ENCODE peak calls at places on chromosomes 3 and 15, in six cellular contexts. J is neural progenitor cell, Y is endothelial cell of umbilical vein, E is pancreas, S is IMR-90, Z is lower lobe of right lung. Q is an unnamed sample. For H3K36me3 and H3K27me3, the result is how much of the 10 kb centered on the place peaks cover.

GRCh38 chr15:70091649-70092461 is 5.9 kb downstream of the TLE3 start:
- DNase-seq in Z (no peak), J (no peak), E (peak), Y (peak), S (no peak), Q (peak)

GRCh38 chr3:29137601-29138000 is 143.3 kb upstream of the RBMS3 start:
- DNase-seq in S (no peak), Z (no peak), Y (no peak), J (no peak), E (no peak), Q (no peak)

GRCh38 chr15:88649286-88649733 is 10.5 kb downstream of the ISG20 start:
- DNase-seq in E (no peak), S (peak), J (no peak), Z (no peak), Y (peak), Q (no peak)

GRCh38 chr15:22262613-22263020 is 182.3 kb downstream of the OR4M2 start:
- DNase-seq in Z (peak), E (no peak), S (no peak), Y (no peak), J (no peak), Q (peak)

GRCh38 chr15:77012117-77012712 is 17.3 kb downstream of the PSTPIP1 start:
- DNase-seq in J (no peak), S (no peak), E (no peak), Y (no peak), Z (no peak), Q (no peak)

GRCh38 chr3:95407709-95408463 is 1345.0 kb downstream of the NSUN3 start:
- DNase-seq in Z (no peak), S (no peak), J (no peak), E (no peak), Y (no peak), Q (no peak)

GRCh38 chr3:172735014-172735413 is 15.5 kb upstream of the ECT2 start:
- DNase-seq in Y (no peak), S (no peak), Z (no peak), J (no peak), E (no peak), Q (no peak)

GRCh38 chr3:185778069-185778468 is 46.8 kb downstream of the IGF2BP2 start:
- DNase-seq in S (no peak), Z (no peak), E (no peak), Y (no peak), J (no peak), Q (no peak)

GRCh38 chr3:40173291-40173710 is 136.2 kb upstream of the EIF1B start:
- DNase-seq in J (no peak), E (no peak), Y (peak), S (no peak), Z (no peak), Q (no peak)

GRCh38 chr15:77017091-77017660 is 22.2 kb downstream of the PSTPIP1 start:
- DNase-seq in Z (no peak), J (no peak), Y (no peak), E (no peak), S (no peak), Q (peak)

GRCh38 chr3:113745273-113746068 is 578 bp downstream of the NAA50 start:
- DNase-seq in J (peak), Y (peak), Z (peak), S (peak), E (peak), Q (peak)

GRCh38 chr15:94079459-94079858 is 151.9 kb upstream of the MCTP2 start:
- DNase-seq in J (no peak), S (no peak), E (no peak), Y (no peak), Z (no peak), Q (no peak)

GRCh38 chr3:165635791-165636681 is 201.2 kb downstream of the BCHE start:
- DNase-seq in S (peak), E (no peak), Y (no peak), Z (no peak), J (no peak), Q (peak)

GRCh38 chr3:46186856-46187700 is 21.0 kb downstream of the CCR1 start:
- DNase-seq in Z (no peak), S (no peak), J (no peak), Y (no peak), E (no peak), Q (no peak)

GRCh38 chr3:41848745-41849574 is 112.9 kb downstream of the ULK4 start:
- DNase-seq in Y (no peak), S (no peak), E (no peak), J (no peak), Z (no peak), Q (no peak)

GRCh38 chr3:187334904-187335303 is 33.3 kb upstream of the RTP4 start:
- DNase-seq in Z (no peak), Y (no peak), S (no peak), J (no peak), E (no peak), Q (no peak)

GRCh38 chr3:170531054-170531453 is 54.8 kb downstream of the SLC7A14 start:
- DNase-seq in S (no peak), Y (no peak), Z (no peak), E (no peak), J (no peak), Q (no peak)

GRCh38 chr3:28286595-28286994 is 45.2 kb downstream of the CMC1 start:
- DNase-seq in E (no peak), S (peak), Y (peak), J (peak), Z (no peak), Q (peak)

DNA sequence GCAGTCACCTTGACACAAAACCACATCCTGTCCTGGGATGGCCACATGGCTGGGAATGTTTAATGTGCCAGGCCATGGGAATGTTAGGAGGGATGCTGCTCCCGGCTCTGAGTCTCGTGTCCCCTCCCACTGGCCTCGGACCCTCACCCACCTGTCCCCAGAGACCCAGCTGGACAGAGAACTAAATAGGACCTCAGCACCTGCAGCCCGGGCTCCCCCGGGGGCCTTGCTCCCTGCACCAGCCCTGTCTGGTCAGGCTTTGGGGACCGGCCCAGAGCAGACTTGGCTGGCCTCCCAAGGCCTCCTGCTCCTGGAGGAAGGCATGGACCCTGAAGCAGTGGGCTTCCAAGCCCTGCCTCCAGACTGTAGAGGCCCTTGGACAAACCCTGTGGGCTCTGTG is 100.0 kb upstream of the IQSEC1 start:
- DNase-seq in S (no peak), Y (no peak), Z (no peak), J (no peak), E (no peak), Q (no peak)
- H3K36me3 ChIP-seq in S (under half), Y (under half), Z (under half), J (under half), E (under half), Q (under half)

GRCh38 chr3:160221019-160221418 is 4.2 kb upstream of the C3orf80 start:
- DNase-seq in Y (peak), S (no peak), J (no peak), E (no peak), Z (no peak), Q (no peak)
- H3K27me3 ChIP-seq in Y (under half), S (half or more), J (half or more), E (under half), Z (under half), Q (under half)

GRCh38 chr3:63048365-63048764 is 173.1 kb upstream of the CADPS start:
- DNase-seq in J (no peak), Y (no peak), Z (no peak), S (no peak), E (no peak), Q (no peak)

GRCh38 chr3:63043631-63044030 is 168.4 kb upstream of the CADPS start:
- DNase-seq in E (no peak), Z (no peak), Y (no peak), J (no peak), S (no peak), Q (peak)

GRCh38 chr3:63047068-63047467 is 171.9 kb upstream of the CADPS start:
- DNase-seq in J (no peak), Z (no peak), Y (no peak), E (no peak), S (no peak), Q (peak)

GRCh38 chr3:63046580-63046979 is 171.4 kb upstream of the CADPS start:
- DNase-seq in Z (no peak), E (no peak), S (no peak), Y (no peak), J (no peak), Q (no peak)

DNA sequence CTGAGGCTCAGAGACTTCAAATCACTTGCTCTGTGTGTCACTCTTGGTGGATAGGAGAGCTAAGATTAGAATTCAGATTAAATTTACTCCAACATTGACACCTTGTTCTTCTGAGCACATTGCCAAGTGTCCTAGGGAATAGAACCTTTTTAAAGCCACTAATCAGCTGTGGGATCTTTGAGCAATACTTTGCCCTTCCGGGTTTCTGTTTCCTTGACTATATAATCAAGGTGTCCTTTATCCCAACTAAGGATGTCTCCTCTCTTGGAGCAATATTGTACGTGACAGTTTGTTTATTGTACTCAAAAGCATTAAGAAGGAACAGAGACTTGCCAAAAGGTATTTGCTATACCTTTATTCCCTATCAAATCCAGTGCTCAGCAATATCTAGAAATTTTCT is 170.9 kb upstream of the CADPS start:
- DNase-seq in E (no peak), Z (no peak), J (no peak), Y (no peak), S (no peak), Q (peak)
- H3K36me3 ChIP-seq in E (under half), Z (under half), J (under half), Y (under half), S (under half), Q (under half)

DNA sequence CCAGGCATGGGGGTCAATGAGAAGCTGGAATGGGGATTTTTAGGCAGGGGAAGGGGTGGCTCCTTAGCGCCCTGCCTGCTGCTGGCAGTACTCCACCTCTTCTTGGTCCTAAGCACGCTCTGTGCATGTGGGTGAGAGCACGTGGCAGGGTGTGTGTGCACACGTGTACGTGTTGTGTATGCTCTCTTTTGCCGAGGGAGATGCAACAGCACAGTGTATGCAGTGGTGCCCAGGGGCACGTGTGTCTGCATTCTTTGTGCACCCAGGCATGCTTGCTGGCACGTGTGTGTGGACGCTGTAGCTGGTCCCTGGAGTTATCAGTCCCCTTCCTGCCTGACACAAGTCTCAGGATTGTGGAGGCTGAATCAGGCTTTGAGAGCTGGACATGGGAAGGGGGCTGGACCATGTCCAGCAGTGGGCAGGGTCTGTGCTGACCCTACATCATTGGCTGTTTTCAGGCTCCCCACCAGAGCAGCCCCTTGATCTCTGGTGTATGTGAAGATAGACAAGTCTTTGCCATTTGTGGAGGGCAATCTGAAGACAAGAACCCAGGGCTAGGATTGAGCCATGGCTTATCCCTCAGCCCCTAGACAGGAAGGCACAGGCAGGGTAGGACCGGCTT is 1.9 kb upstream of the CAMKV start:
- DNase-seq in Y (no peak), J (no peak), E (no peak), S (no peak), Z (no peak), Q (no peak)
- H3K27me3 ChIP-seq in Y (under half), J (under half), E (under half), S (half or more), Z (under half), Q (under half)

DNA sequence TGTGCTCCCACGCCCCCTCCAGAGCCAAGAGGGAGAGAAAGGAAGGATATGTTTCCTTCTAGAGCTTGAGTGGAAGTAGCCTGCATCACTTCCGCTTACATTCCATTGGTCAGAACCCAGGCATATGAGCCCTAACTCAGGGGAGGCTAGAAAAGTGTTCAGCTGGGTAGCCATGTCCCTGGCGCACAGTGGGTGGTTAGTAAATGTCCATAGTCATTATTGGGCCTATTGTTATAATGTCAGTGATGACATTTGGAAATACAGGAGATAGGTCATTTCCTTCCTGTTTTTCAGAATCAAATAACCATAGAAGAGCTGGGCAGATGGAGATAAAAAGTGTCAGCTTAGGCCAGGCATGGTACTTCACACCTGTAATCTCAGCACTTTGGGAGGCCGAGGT is 27.3 kb downstream of the CD276 start:
- DNase-seq in J (no peak), S (no peak), Z (no peak), E (no peak), Y (no peak), Q (no peak)
- H3K36me3 ChIP-seq in J (under half), S (half or more), Z (half or more), E (under half), Y (under half), Q (under half)

GRCh38 chr3:159150176-159150575 is 348.3 kb downstream of the MFSD1 start:
- DNase-seq in Y (no peak), E (no peak), S (no peak), Z (no peak), J (peak), Q (no peak)
- H3K27me3 ChIP-seq in Y (under half), E (under half), S (under half), Z (under half), J (half or more), Q (under half)

DNA sequence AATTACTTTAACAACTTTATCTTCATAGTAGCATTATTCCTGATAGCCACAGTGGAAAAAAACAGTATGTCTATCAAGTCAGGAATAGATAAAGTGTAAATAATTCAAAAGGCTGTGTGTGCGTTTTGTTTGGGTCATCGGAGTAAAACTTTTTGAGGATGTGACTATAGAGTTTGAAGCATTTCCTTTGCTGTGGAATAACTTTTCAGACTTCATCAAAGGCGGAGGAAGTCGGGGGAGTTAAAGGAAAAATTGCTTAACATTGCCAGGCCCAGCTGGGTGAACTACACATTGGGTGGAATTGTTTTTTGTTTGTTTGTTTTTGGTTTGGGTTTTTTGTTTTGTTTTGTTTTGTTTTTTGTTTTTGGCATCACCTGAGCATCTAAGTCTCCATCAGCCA is 70.4 kb upstream of the CRTC3 start:
- DNase-seq in E (no peak), Z (no peak), S (no peak), J (no peak), Y (peak), Q (no peak)
- H3K36me3 ChIP-seq in E (under half), Z (half or more), S (under half), J (under half), Y (under half), Q (under half)

GRCh38 chr3:56680054-56680453 is 3.0 kb downstream of the TASOR start:
- DNase-seq in Y (no peak), E (no peak), Z (no peak), S (no peak), J (no peak), Q (no peak)

GRCh38 chr3:56684029-56684428 is 964 bp upstream of the TASOR start:
- DNase-seq in Z (no peak), S (no peak), Y (no peak), J (no peak), E (no peak), Q (no peak)

GRCh38 chr3:56682458-56683121 is 475 bp downstream of the TASOR start:
- DNase-seq in J (peak), S (peak), Y (peak), Z (peak), E (peak), Q (peak)

GRCh38 chr3:56683122-56683817 is at the start of gene TASOR:
- DNase-seq in J (peak), S (peak), Y (peak), E (peak), Z (peak), Q (peak)

DNA sequence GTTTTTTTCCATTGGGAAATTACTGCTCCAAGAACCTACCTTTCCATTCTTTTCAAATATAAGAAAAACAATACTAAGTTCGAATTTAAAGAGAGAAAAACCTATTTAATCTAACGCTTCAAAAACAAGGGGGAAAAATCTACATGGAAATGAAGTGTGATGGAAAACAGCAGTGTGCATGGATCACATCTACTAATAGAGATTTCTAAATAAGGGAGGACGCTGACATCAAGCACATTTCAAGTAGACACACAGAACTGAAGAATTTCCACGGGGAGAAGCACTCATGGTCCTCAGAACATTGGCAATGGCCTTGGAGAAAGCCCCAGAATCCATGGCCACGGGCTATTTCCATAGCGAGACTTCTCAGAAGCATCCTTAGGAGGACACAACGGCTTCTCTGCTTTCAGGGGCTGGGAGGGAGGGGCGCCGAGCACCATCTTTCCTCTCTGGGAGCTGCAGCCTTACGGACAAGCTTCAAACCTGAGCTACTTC is 1.1 kb downstream of the TASOR start:
- DNase-seq in S (no peak), Z (no peak), Y (no peak), J (peak), E (no peak), Q (no peak)
- H3K27me3 ChIP-seq in S (under half), Z (under half), Y (under half), J (under half), E (under half), Q (under half)